ENCODE peak calls at places on chromosome 18, in four cellular contexts. Y is head of caudate nucleus; S is anterior cingulate cortex; K is stimulated activated CD8-positive, alpha-beta memory T cell treated with anti-CD3 and anti-CD28 coated beads, Interleukin-12 subunit alpha, Interleukin-12 subunit beta, amount 100 ng/mL, for 1 hour. H is an unnamed sample.

GRCh38 chr18:23529597-23529996 is 26.3 kb downstream of the RMC1 start:
- DNase-seq in S (no peak), Y (no peak), K (no peak), H (no peak)

GRCh38 chr18:24763765-24764548 is 303.5 kb downstream of the HRH4 start:
- DNase-seq in Y (no peak), K (no peak), S (no peak), H (no peak)

GRCh38 chr18:42196651-42197050 is 241.6 kb downstream of the PIK3C3 start:
- DNase-seq in Y (no peak), K (no peak), S (no peak), H (no peak)

GRCh38 chr18:63042351-63042750 is 277.2 kb downstream of the BCL2 start:
- DNase-seq in K (no peak), S (no peak), Y (no peak), H (no peak)

GRCh38 chr18:63155169-63155852 is 164.3 kb downstream of the BCL2 start:
- DNase-seq in S (peak), K (peak), Y (peak), H (peak)

GRCh38 chr18:26088482-26088881 is 1.9 kb downstream of the SS18 start:
- DNase-seq in Y (no peak), K (no peak), S (no peak), H (no peak)

GRCh38 chr18:25284861-25285574 is 66.9 kb downstream of the ZNF521 start:
- DNase-seq in S (no peak), K (no peak), Y (no peak), H (no peak)

GRCh38 chr18:49061906-49062831 is 111.4 kb upstream of the SMAD7 start:
- DNase-seq in Y (no peak), S (no peak), K (no peak), H (no peak)

GRCh38 chr18:8139127-8139591 is 470.1 kb upstream of the RAB12 start:
- DNase-seq in K (no peak), Y (no peak), S (no peak), H (no peak)

GRCh38 chr18:66621816-66622576 is 18.1 kb upstream of the CDH19 start:
- DNase-seq in K (no peak), S (no peak), Y (no peak), H (no peak)

GRCh38 chr18:9032519-9032918 is 70.0 kb upstream of the NDUFV2 start:
- DNase-seq in K (no peak), S (no peak), Y (no peak), H (no peak)

GRCh38 chr18:33562741-33563140 is 15.3 kb upstream of the ASXL3 start:
- DNase-seq in S (no peak), Y (no peak), K (no peak), H (no peak)

GRCh38 chr18:55095579-55095978 is 136.3 kb upstream of the CCDC68 start:
- DNase-seq in S (no peak), Y (no peak), K (no peak), H (no peak)

GRCh38 chr18:55862693-55863485 is 274.9 kb upstream of the TCF4 start:
- DNase-seq in Y (no peak), S (no peak), K (no peak), H (no peak)

GRCh38 chr18:49768051-49768391 is 45.3 kb downstream of the ACAA2 start:
- DNase-seq in Y (peak), K (no peak), S (no peak), H (no peak)

GRCh38 chr18:71250191-71250590 is 961.3 kb downstream of the SOCS6 start:
- DNase-seq in S (no peak), K (no peak), Y (no peak), H (no peak)

GRCh38 chr18:46278481-46279465 is 174.6 kb downstream of the HAUS1 start:
- DNase-seq in Y (no peak), K (no peak), S (no peak), H (no peak)

H was measured in midbrain.